ENCODE peak calls at places on chromosomes 6 and 20, in seven cellular contexts. B is H1, R is trophoblast cell, E is IMR-90, U is mesendoderm, C is neuronal stem cell, V is H9. J is an unnamed sample.

GRCh38 chr20:47360489-47361267 is 4.2 kb upstream of the ZMYND8 start:
- DNase-seq in R (peak; percentile 63), B (peak; percentile 66), U (peak; percentile 91), C (peak; percentile 84), E (peak; percentile 98), V (peak; percentile 75), J (peak; percentile 86)

GRCh38 chr20:34709836-34710567 is 5.9 kb downstream of the TP53INP2 start:
- DNase-seq in R (peak; percentile 48), E (peak; percentile 51), V (peak; percentile 76), B (no peak), C (peak; percentile 80), U (peak; percentile 70), J (peak; percentile 70)

GRCh38 chr6:38262609-38263008 is 377.1 kb downstream of the BTBD9 start:
- DNase-seq in V (no peak), E (peak; percentile 74), R (no peak), U (no peak), B (no peak), C (no peak), J (peak; percentile 70)

GRCh38 chr20:39871013-39871412 is 818.0 kb downstream of the MAFB start:
- DNase-seq in E (no peak), U (no peak), C (no peak), B (no peak), R (no peak), V (no peak), J (no peak)

GRCh38 chr20:25407311-25408169 is at the start of gene GINS1:
- DNase-seq in E (peak; percentile 85), U (peak; percentile 98), V (peak; percentile 98), R (peak; percentile 67), B (peak; percentile 100), C (peak; percentile 88), J (peak; percentile 89)

GRCh38 chr6:69398729-69399128 is 398.1 kb downstream of the LMBRD1 start:
- DNase-seq in C (no peak), E (no peak), R (no peak), B (no peak), U (no peak), V (no peak), J (no peak)

GRCh38 chr6:14661188-14661587 is 543.6 kb downstream of the CD83 start:
- DNase-seq in U (no peak), B (no peak), C (no peak), E (peak; percentile 89), V (no peak), R (peak; percentile 25), J (peak; percentile 85)

GRCh38 chr20:43959079-43959919 is 44.6 kb downstream of the TOX2 start:
- DNase-seq in R (no peak), V (no peak), B (no peak), U (no peak), C (no peak), E (no peak), J (peak; percentile 61)

GRCh38 chr20:46666818-46667515 is 15.7 kb upstream of the SLC13A3 start:
- DNase-seq in C (no peak), B (no peak), U (no peak), E (no peak), R (no peak), V (no peak), J (no peak)

GRCh38 chr6:64238071-64238470 is 602.5 kb downstream of the PHF3 start:
- DNase-seq in C (no peak), E (no peak), V (no peak), B (no peak), U (no peak), R (no peak), J (no peak)

GRCh38 chr6:33014841-33015634 is 5.6 kb upstream of the HLA-DOA start:
- DNase-seq in E (peak; percentile 86), B (no peak), C (peak; percentile 80), R (peak; percentile 52), U (peak; percentile 85), V (peak; percentile 60), J (peak; percentile 85)

GRCh38 chr20:31758991-31759390 is 19.9 kb downstream of the TPX2 start:
- DNase-seq in E (no peak), R (no peak), V (no peak), U (no peak), C (no peak), B (no peak), J (peak; percentile 24)

GRCh38 chr6:64258302-64258701 is 622.7 kb downstream of the PHF3 start:
- DNase-seq in U (no peak), V (no peak), R (no peak), B (no peak), C (no peak), E (no peak), J (no peak)

GRCh38 chr6:52517502-52518278 is 59.2 kb downstream of the TRAM2 start:
- DNase-seq in B (peak; percentile 57), V (peak; percentile 90), R (peak; percentile 71), C (peak; percentile 36), E (peak; percentile 98), U (peak; percentile 97), J (peak; percentile 96)

GRCh38 chr6:89302195-89302770 is 12.8 kb downstream of the GABRR2 start:
- DNase-seq in U (no peak), E (no peak), V (no peak), B (no peak), R (no peak), C (no peak), J (no peak)

GRCh38 chr20:37968726-37969401 is 64.4 kb downstream of the TTI1 start:
- DNase-seq in V (peak; percentile 55), B (peak; percentile 51), R (no peak), E (no peak), C (no peak), U (peak; percentile 66), J (peak; percentile 28)

GRCh38 chr20:42485566-42485965 is 704.1 kb downstream of the PTPRT start:
- DNase-seq in R (no peak), U (no peak), V (no peak), B (no peak), E (no peak), C (no peak), J (no peak)

GRCh38 chr6:25155221-25155620 is 124.0 kb upstream of the CARMIL1 start:
- DNase-seq in C (no peak), V (no peak), B (no peak), U (no peak), E (no peak), R (no peak), J (no peak)

GRCh38 chr6:34189806-34190503 is 44.1 kb upstream of the GRM4 start:
- DNase-seq in B (no peak), R (no peak), C (no peak), E (no peak), U (no peak), V (no peak), J (no peak)

GRCh38 chr20:56735087-56735642 is 106.1 kb downstream of the TFAP2C start:
- DNase-seq in B (peak; percentile 58), R (no peak), C (no peak), E (no peak), U (no peak), V (peak; percentile 51), J (no peak)

GRCh38 chr6:60754879-60755278 is 1531.1 kb downstream of the KHDRBS2 start:
- DNase-seq in C (no peak), B (no peak), R (no peak), U (peak; percentile 46), V (no peak), E (no peak), J (no peak)

GRCh38 chr20:17491041-17491440 is 40.1 kb downstream of the BFSP1 start:
- DNase-seq in R (no peak), C (no peak), U (no peak), V (peak; percentile 28), E (no peak), B (no peak), J (no peak)

GRCh38 chr20:48711044-48711428 is 116.8 kb downstream of the PREX1 start:
- DNase-seq in U (no peak), B (no peak), C (no peak), R (no peak), V (no peak), E (no peak), J (no peak)

GRCh38 chr6:169725270-169726048 is 1.2 kb upstream of the PHF10 start:
- DNase-seq in C (peak; percentile 78), R (peak; percentile 85), E (peak; percentile 94), V (peak; percentile 66), U (peak; percentile 80), B (peak; percentile 49), J (peak; percentile 96)

GRCh38 chr6:130529569-130530149 is 163.8 kb downstream of the TMEM200A start:
- DNase-seq in E (no peak), V (no peak), U (peak; percentile 45), R (no peak), C (no peak), B (no peak), J (no peak)
- H3K9ac ChIP-seq in E (no peak overlapping the region), V (no peak overlapping the region), U (no peak overlapping the region), R (no peak overlapping the region), C (no peak overlapping the region), B (no peak overlapping the region), J (no peak overlapping the region)

GRCh38 chr6:87350516-87350915 is 5.9 kb downstream of the C6orf163 start:
- DNase-seq in B (no peak), R (no peak), C (no peak), U (no peak), E (peak; percentile 5), V (no peak), J (no peak)

GRCh38 chr6:87344513-87344912 is at the start of gene C6orf163:
- DNase-seq in E (no peak), C (no peak), U (no peak), R (no peak), V (no peak), B (no peak), J (no peak)

GRCh38 chr6:87342829-87343228 is 1.8 kb upstream of the C6orf163 start:
- DNase-seq in U (no peak), E (no peak), B (no peak), V (no peak), R (no peak), C (no peak), J (no peak)

GRCh38 chr6:87341899-87342298 is 2.7 kb upstream of the C6orf163 start:
- DNase-seq in C (no peak), U (no peak), R (no peak), V (no peak), E (no peak), B (no peak), J (no peak)

DNA sequence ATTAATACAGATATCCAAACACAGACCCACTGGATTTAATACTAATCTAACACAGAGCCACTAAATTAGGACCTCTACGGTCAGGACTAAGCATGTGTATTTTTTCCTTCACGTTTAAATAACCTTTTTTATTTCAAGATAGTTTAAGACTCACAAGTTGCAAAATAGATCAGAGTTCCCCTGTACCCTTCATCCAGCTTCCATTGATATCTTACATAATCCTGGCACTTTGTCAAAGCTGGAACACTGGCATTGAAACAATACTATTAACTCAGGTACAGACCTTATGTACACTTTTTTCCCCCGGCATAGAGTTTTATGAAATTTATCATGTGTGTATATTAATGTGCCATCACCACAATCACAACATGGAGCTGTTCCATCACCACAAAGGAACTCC is 2.1 kb downstream of the C6orf163 start:
- DNase-seq in B (no peak), R (no peak), V (no peak), E (no peak), C (no peak), U (no peak), J (no peak)
- H3K4ac ChIP-seq in B (no peak overlapping the region), R (no peak overlapping the region), V (no peak overlapping the region), E (no peak overlapping the region), C (no peak overlapping the region), U (no peak overlapping the region), J (no peak overlapping the region)

GRCh38 chr6:15953152-15953880 is 175.6 kb upstream of the MYLIP start:
- DNase-seq in V (no peak), U (peak; percentile 41), B (no peak), C (no peak), R (no peak), E (no peak), J (peak; percentile 41)
- H3K9ac ChIP-seq in V (no peak overlapping the region), U (no peak overlapping the region), B (no peak overlapping the region), C (no peak overlapping the region), R (no peak overlapping the region), E (no peak overlapping the region), J (no peak overlapping the region)

GRCh38 chr6:123808556-123808955 is 4.9 kb downstream of the NKAIN2 start:
- DNase-seq in R (no peak), V (no peak), E (no peak), C (no peak), B (no peak), U (no peak), J (no peak)
- H3K4ac ChIP-seq in R (no peak overlapping the region), V (no peak overlapping the region), E (no peak overlapping the region), C (no peak overlapping the region), B (no peak overlapping the region), U (no peak overlapping the region), J (no peak overlapping the region)